ENCODE peak calls at places on chromosome 18, in six cellular contexts. H is cardiac muscle cell, Y is kidney epithelial cell, E is GM10248, G is left ventricle myocardium inferior, Z is COR-L47. J is an unnamed sample.

GRCh38 chr18:77106331-77106730 is 26.3 kb downstream of the MBP start:
- DNase-seq in G (no peak), Z (no peak), H (peak), Y (no peak), E (no peak), J (no peak)

GRCh38 chr18:66655407-66655806 is 51.5 kb upstream of the CDH19 start:
- DNase-seq in E (no peak), G (no peak), Y (no peak), Z (no peak), H (no peak), J (no peak)

GRCh38 chr18:1014951-1015627 is 110.4 kb downstream of the ADCYAP1 start:
- DNase-seq in H (peak), Z (no peak), E (no peak), G (no peak), Y (no peak), J (no peak)

GRCh38 chr18:63908858-63909257 is 1.1 kb downstream of the SERPINB10 start:
- DNase-seq in H (no peak), E (no peak), Y (no peak), Z (no peak), G (no peak), J (no peak)

GRCh38 chr18:8951491-8951890 is 151.0 kb upstream of the NDUFV2 start:
- DNase-seq in E (no peak), H (no peak), Z (peak), G (no peak), Y (no peak), J (no peak)

GRCh38 chr18:49813071-49813320 is 337 bp downstream of the ACAA2 start:
- DNase-seq in E (peak), H (no peak), Y (no peak), Z (no peak), G (peak), J (no peak)

GRCh38 chr18:48949051-48949605 is 1.6 kb downstream of the SMAD7 start:
- DNase-seq in Z (no peak), H (no peak), G (no peak), E (peak), Y (no peak), J (peak)

GRCh38 chr18:56873441-56874140 is 222.4 kb downstream of the WDR7 start:
- DNase-seq in Y (peak), E (no peak), H (peak), G (no peak), Z (peak), J (no peak)

GRCh38 chr18:58541789-58542425 is 87.0 kb downstream of the ALPK2 start:
- DNase-seq in H (peak), G (no peak), E (peak), Z (no peak), Y (peak), J (no peak)

GRCh38 chr18:13260114-13260926 is 41.8 kb downstream of the LDLRAD4 start:
- DNase-seq in H (no peak), G (no peak), Y (no peak), Z (no peak), E (no peak), J (peak)

GRCh38 chr18:49178736-49179135 is 228.0 kb upstream of the SMAD7 start:
- DNase-seq in G (no peak), Z (peak), E (no peak), Y (no peak), H (peak), J (no peak)